ENCODE peak calls at places on chromosome 13, in seven cellular contexts. One of them, this sample, is unnamed.
A peak's percentile ranks its signal among the peaks of the same experiment; 100 is the strongest.

GRCh38 chr13:99969934-99970760 is 1.4 kb downstream of the ZIC5 start:
- DNase-seq in IMR-90: no peak
- DNase-seq in neural crest cell: no peak
- DNase-seq in progenitor cell of endocrine pancreas: no peak
- DNase-seq in endothelial cell: peak; percentile 28
- DNase-seq in fibroblast of lung: no peak
- DNase-seq in cardiac fibroblast: no peak
- DNase-seq in this sample: no peak

GRCh38 chr13:100347941-100348340 is 240.6 kb downstream of the GGACT start:
- DNase-seq in endothelial cell: no peak
- DNase-seq in neural crest cell: no peak
- DNase-seq in fibroblast of lung: peak; percentile 44
- DNase-seq in progenitor cell of endocrine pancreas: no peak
- DNase-seq in cardiac fibroblast: peak; percentile 18
- DNase-seq in IMR-90: no peak
- DNase-seq in this sample: no peak

GRCh38 chr13:46575321-46575721 is 22.4 kb downstream of the LRCH1 start:
- DNase-seq in endothelial cell: no peak
- DNase-seq in fibroblast of lung: peak; percentile 77
- DNase-seq in IMR-90: peak; percentile 89
- DNase-seq in neural crest cell: no peak
- DNase-seq in progenitor cell of endocrine pancreas: no peak
- DNase-seq in cardiac fibroblast: peak; percentile 70
- DNase-seq in this sample: no peak

GRCh38 chr13:64688893-64689677 is 2541.1 kb downstream of the PCDH9 start:
- DNase-seq in IMR-90: peak; percentile 81
- DNase-seq in progenitor cell of endocrine pancreas: no peak
- DNase-seq in fibroblast of lung: peak; percentile 36
- DNase-seq in cardiac fibroblast: peak; percentile 2
- DNase-seq in neural crest cell: no peak
- DNase-seq in endothelial cell: no peak
- DNase-seq in this sample: no peak

GRCh38 chr13:20475927-20476691 is 49.5 kb downstream of the CRYL1 start:
- DNase-seq in progenitor cell of endocrine pancreas: no peak
- DNase-seq in fibroblast of lung: no peak
- DNase-seq in IMR-90: no peak
- DNase-seq in cardiac fibroblast: no peak
- DNase-seq in endothelial cell: no peak
- DNase-seq in neural crest cell: no peak
- DNase-seq in this sample: no peak

GRCh38 chr13:39900106-39900750 is 244.8 kb downstream of the COG6 start:
- DNase-seq in endothelial cell: no peak
- DNase-seq in progenitor cell of endocrine pancreas: no peak
- DNase-seq in fibroblast of lung: peak; percentile 63
- DNase-seq in IMR-90: peak; percentile 49
- DNase-seq in cardiac fibroblast: peak; percentile 84
- DNase-seq in neural crest cell: no peak
- DNase-seq in this sample: no peak

GRCh38 chr13:80082396-80083096 is 258.4 kb downstream of the SPRY2 start:
- DNase-seq in cardiac fibroblast: peak; percentile 41
- DNase-seq in endothelial cell: no peak
- DNase-seq in progenitor cell of endocrine pancreas: no peak
- DNase-seq in IMR-90: peak; percentile 74
- DNase-seq in neural crest cell: no peak
- DNase-seq in fibroblast of lung: peak; percentile 20
- DNase-seq in this sample: no peak

GRCh38 chr13:39663958-39664357 is 8.5 kb downstream of the COG6 start:
- DNase-seq in IMR-90: no peak
- DNase-seq in cardiac fibroblast: no peak
- DNase-seq in progenitor cell of endocrine pancreas: no peak
- DNase-seq in neural crest cell: no peak
- DNase-seq in fibroblast of lung: no peak
- DNase-seq in endothelial cell: no peak
- DNase-seq in this sample: no peak

GRCh38 chr13:25037057-25037813 is 58.7 kb upstream of the PABPC3 start:
- DNase-seq in fibroblast of lung: peak; percentile 73
- DNase-seq in cardiac fibroblast: peak; percentile 78
- DNase-seq in endothelial cell: peak; percentile 63
- DNase-seq in IMR-90: peak; percentile 65
- DNase-seq in neural crest cell: peak; percentile 60
- DNase-seq in progenitor cell of endocrine pancreas: peak; percentile 38
- DNase-seq in this sample: no peak

GRCh38 chr13:40102854-40103253 is 447.4 kb downstream of the COG6 start:
- DNase-seq in progenitor cell of endocrine pancreas: no peak
- DNase-seq in endothelial cell: no peak
- DNase-seq in fibroblast of lung: no peak
- DNase-seq in cardiac fibroblast: peak; percentile 79
- DNase-seq in IMR-90: peak; percentile 65
- DNase-seq in neural crest cell: no peak
- DNase-seq in this sample: no peak

GRCh38 chr13:100214886-100215285 is 126.0 kb downstream of the PCCA start:
- DNase-seq in cardiac fibroblast: peak; percentile 72
- DNase-seq in endothelial cell: no peak
- DNase-seq in IMR-90: peak; percentile 93
- DNase-seq in progenitor cell of endocrine pancreas: no peak
- DNase-seq in fibroblast of lung: peak; percentile 54
- DNase-seq in neural crest cell: no peak
- DNase-seq in this sample: no peak

GRCh38 chr13:32824061-32824460 is 192.2 kb upstream of the KL start:
- DNase-seq in progenitor cell of endocrine pancreas: no peak
- DNase-seq in cardiac fibroblast: no peak
- DNase-seq in fibroblast of lung: no peak
- DNase-seq in neural crest cell: no peak
- DNase-seq in IMR-90: no peak
- DNase-seq in endothelial cell: no peak
- DNase-seq in this sample: no peak

GRCh38 chr13:43543331-43543730 is 243.4 kb downstream of the ENOX1 start:
- DNase-seq in endothelial cell: no peak
- DNase-seq in progenitor cell of endocrine pancreas: no peak
- DNase-seq in neural crest cell: no peak
- DNase-seq in IMR-90: peak; percentile 52
- DNase-seq in fibroblast of lung: peak; percentile 19
- DNase-seq in cardiac fibroblast: no peak
- DNase-seq in this sample: no peak

GRCh38 chr13:43546821-43547220 is 240.0 kb downstream of the ENOX1 start:
- DNase-seq in neural crest cell: no peak
- DNase-seq in IMR-90: no peak
- DNase-seq in progenitor cell of endocrine pancreas: no peak
- DNase-seq in endothelial cell: no peak
- DNase-seq in cardiac fibroblast: no peak
- DNase-seq in fibroblast of lung: no peak
- DNase-seq in this sample: no peak

GRCh38 chr13:43546260-43546659 is 240.5 kb downstream of the ENOX1 start:
- DNase-seq in progenitor cell of endocrine pancreas: no peak
- DNase-seq in IMR-90: no peak
- DNase-seq in fibroblast of lung: peak; percentile 38
- DNase-seq in cardiac fibroblast: peak; percentile 66
- DNase-seq in endothelial cell: no peak
- DNase-seq in neural crest cell: no peak
- DNase-seq in this sample: no peak

GRCh38 chr13:43544011-43544410 is 242.8 kb downstream of the ENOX1 start:
- DNase-seq in fibroblast of lung: peak; percentile 44
- DNase-seq in cardiac fibroblast: peak; percentile 12
- DNase-seq in neural crest cell: no peak
- DNase-seq in progenitor cell of endocrine pancreas: no peak
- DNase-seq in IMR-90: peak; percentile 58
- DNase-seq in endothelial cell: no peak
- DNase-seq in this sample: no peak

DNA sequence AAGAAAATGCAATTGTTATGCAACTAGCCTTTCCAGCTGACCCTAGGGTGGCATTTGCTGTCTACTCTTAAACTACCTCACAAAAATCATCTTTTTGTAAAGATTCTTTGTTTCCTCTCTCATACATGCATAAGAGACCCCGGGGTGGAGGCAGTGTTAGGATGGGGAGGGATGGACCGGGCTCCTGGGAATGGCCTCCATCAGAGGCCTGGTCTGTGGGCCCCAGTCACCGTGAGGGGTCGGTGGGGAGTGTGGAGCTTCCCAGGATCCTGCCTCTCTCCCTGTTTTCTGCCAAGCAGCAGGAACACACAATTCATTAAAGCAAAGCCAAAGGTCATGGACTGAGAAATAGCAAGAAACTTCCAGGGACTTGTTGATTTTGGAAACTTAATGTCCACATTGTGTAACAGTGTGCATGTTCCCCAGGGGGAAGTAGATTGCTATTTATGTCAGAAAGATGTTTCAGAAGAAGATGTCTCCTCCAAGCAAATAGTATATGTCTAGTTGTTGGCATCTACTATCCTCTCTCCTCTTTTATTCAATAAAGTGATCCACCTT is 241.4 kb downstream of the ENOX1 start:
- DNase-seq in cardiac fibroblast: peak; percentile 77
- DNase-seq in progenitor cell of endocrine pancreas: no peak
- DNase-seq in neural crest cell: no peak
- DNase-seq in fibroblast of lung: peak; percentile 81
- DNase-seq in endothelial cell: no peak
- DNase-seq in IMR-90: no peak
- DNase-seq in this sample: no peak
- TF ChIP-seq CTCF in cardiac fibroblast: no peak
- TF ChIP-seq CTCF in progenitor cell of endocrine pancreas: no peak
- TF ChIP-seq CTCF in neural crest cell: no peak
- TF ChIP-seq CTCF in fibroblast of lung: no peak
- TF ChIP-seq CTCF in endothelial cell: no peak
- TF ChIP-seq CTCF in IMR-90: no peak
- TF ChIP-seq CTCF in this sample: peak; percentile 15

GRCh38 chr13:43132911-43133310 is 109.5 kb downstream of the DNAJC15 start:
- DNase-seq in progenitor cell of endocrine pancreas: no peak
- DNase-seq in cardiac fibroblast: no peak
- DNase-seq in endothelial cell: no peak
- DNase-seq in fibroblast of lung: no peak
- DNase-seq in neural crest cell: no peak
- DNase-seq in IMR-90: no peak
- DNase-seq in this sample: no peak

GRCh38 chr13:43133792-43134191 is 110.4 kb downstream of the DNAJC15 start:
- DNase-seq in IMR-90: no peak
- DNase-seq in cardiac fibroblast: no peak
- DNase-seq in fibroblast of lung: no peak
- DNase-seq in progenitor cell of endocrine pancreas: no peak
- DNase-seq in neural crest cell: no peak
- DNase-seq in endothelial cell: no peak
- DNase-seq in this sample: no peak

GRCh38 chr13:43129511-43130130 is 106.2 kb downstream of the DNAJC15 start:
- DNase-seq in fibroblast of lung: no peak
- DNase-seq in neural crest cell: no peak
- DNase-seq in IMR-90: no peak
- DNase-seq in cardiac fibroblast: no peak
- DNase-seq in endothelial cell: no peak
- DNase-seq in progenitor cell of endocrine pancreas: no peak
- DNase-seq in this sample: no peak

GRCh38 chr13:43134896-43135295 is 111.5 kb downstream of the DNAJC15 start:
- DNase-seq in neural crest cell: no peak
- DNase-seq in cardiac fibroblast: no peak
- DNase-seq in endothelial cell: no peak
- DNase-seq in fibroblast of lung: no peak
- DNase-seq in progenitor cell of endocrine pancreas: no peak
- DNase-seq in IMR-90: no peak
- DNase-seq in this sample: no peak

DNA sequence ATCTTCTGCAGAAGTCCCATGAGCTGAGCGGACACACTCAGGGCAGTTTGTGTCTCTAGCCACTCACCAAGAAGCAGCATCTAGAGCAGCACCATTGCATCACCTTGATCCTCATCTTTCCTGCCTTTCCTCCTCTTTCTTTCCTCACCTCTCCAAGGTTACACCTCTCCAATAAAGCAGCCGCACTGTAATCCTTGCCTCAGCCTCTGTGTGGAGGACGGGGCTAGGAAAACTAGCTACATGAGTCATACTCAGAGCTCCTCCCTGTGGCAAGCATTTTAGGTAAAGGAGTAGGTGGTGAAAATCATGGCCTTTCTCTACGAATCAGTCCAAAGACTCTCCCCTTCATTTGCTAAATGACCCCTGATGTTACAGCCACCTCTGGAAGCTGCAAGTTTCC is 108.8 kb downstream of the DNAJC15 start:
- DNase-seq in fibroblast of lung: peak; percentile 44
- DNase-seq in progenitor cell of endocrine pancreas: no peak
- DNase-seq in endothelial cell: peak; percentile 23
- DNase-seq in IMR-90: peak; percentile 36
- DNase-seq in neural crest cell: no peak
- DNase-seq in cardiac fibroblast: peak; percentile 51
- DNase-seq in this sample: no peak
- TF ChIP-seq CTCF in fibroblast of lung: no peak
- TF ChIP-seq CTCF in progenitor cell of endocrine pancreas: peak; percentile 42
- TF ChIP-seq CTCF in endothelial cell: no peak
- TF ChIP-seq CTCF in IMR-90: peak; percentile 33
- TF ChIP-seq CTCF in neural crest cell: peak; percentile 50
- TF ChIP-seq CTCF in cardiac fibroblast: peak; percentile 17
- TF ChIP-seq CTCF in this sample: peak; percentile 72

GRCh38 chr13:29282096-29282495 is 313.4 kb downstream of the SLC7A1 start:
- DNase-seq in fibroblast of lung: no peak
- DNase-seq in IMR-90: no peak
- DNase-seq in progenitor cell of endocrine pancreas: no peak
- DNase-seq in cardiac fibroblast: no peak
- DNase-seq in endothelial cell: no peak
- DNase-seq in neural crest cell: no peak
- DNase-seq in this sample: no peak

GRCh38 chr13:29279859-29280258 is 315.6 kb downstream of the SLC7A1 start:
- DNase-seq in cardiac fibroblast: no peak
- DNase-seq in fibroblast of lung: no peak
- DNase-seq in neural crest cell: no peak
- DNase-seq in progenitor cell of endocrine pancreas: no peak
- DNase-seq in IMR-90: no peak
- DNase-seq in endothelial cell: no peak
- DNase-seq in this sample: no peak

DNA sequence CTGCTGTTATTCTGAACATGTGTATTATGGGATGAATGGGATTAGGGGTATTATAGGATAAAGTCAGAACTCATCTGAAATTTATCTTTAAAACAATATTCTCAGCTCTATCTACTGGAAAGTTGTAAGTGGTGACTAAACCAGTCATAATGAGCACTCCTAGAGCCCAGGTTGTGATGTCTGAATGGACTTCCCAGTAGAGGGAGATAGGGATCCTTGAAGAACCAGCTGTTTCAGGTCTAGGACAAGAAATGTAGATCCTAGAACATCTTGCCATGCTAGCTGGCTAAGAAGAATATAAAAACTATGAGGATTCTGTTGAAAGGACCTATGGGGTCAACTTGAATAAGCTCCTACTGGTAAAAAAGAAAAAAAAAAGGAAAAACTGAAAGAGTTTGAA is 310.8 kb downstream of the SLC7A1 start:
- DNase-seq in endothelial cell: no peak
- DNase-seq in IMR-90: no peak
- DNase-seq in neural crest cell: no peak
- DNase-seq in fibroblast of lung: no peak
- DNase-seq in progenitor cell of endocrine pancreas: no peak
- DNase-seq in cardiac fibroblast: no peak
- DNase-seq in this sample: no peak
- TF ChIP-seq CTCF in endothelial cell: no peak
- TF ChIP-seq CTCF in IMR-90: no peak
- TF ChIP-seq CTCF in neural crest cell: no peak
- TF ChIP-seq CTCF in fibroblast of lung: no peak
- TF ChIP-seq CTCF in progenitor cell of endocrine pancreas: no peak
- TF ChIP-seq CTCF in cardiac fibroblast: no peak
- TF ChIP-seq CTCF in this sample: no peak

DNA sequence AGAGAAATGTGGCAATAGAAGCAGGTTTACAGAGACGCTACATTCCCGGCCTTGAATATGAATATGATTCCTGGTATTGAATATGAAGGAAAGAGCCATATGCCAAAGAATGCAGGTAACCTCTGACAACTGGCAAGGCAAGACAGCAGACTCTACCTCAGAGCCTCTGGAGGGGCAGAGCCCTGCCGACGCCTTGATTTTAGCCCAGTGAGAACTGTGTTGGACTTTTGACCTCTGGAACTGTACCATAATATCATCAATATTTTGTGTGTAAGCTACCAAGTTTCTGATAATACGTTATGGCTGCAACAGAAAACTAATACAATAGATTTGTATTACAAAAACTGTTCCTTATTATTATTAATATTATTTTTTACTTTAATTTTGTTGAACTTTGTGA is 219.7 kb downstream of the FGF14 start:
- DNase-seq in neural crest cell: no peak
- DNase-seq in fibroblast of lung: no peak
- DNase-seq in cardiac fibroblast: no peak
- DNase-seq in progenitor cell of endocrine pancreas: no peak
- DNase-seq in endothelial cell: no peak
- DNase-seq in IMR-90: no peak
- DNase-seq in this sample: no peak
- TF ChIP-seq CTCF in neural crest cell: no peak
- TF ChIP-seq CTCF in fibroblast of lung: no peak
- TF ChIP-seq CTCF in cardiac fibroblast: no peak
- TF ChIP-seq CTCF in progenitor cell of endocrine pancreas: no peak
- TF ChIP-seq CTCF in endothelial cell: no peak
- TF ChIP-seq CTCF in IMR-90: no peak
- TF ChIP-seq CTCF in this sample: no peak

This sample was measured in chondrocyte.